ENCODE peak calls at places on chromosomes 12 and 14, in six cellular contexts. U is Panc1, P is NCI-H146, T is T-helper 1 cell, C is AG04450, J is Daoy. R is an unnamed sample.

GRCh38 chr12:52964556-52965336 is 15.8 kb downstream of the KRT18 start:
- DNase-seq in P (no peak), J (no peak), T (no peak), C (no peak), U (no peak), R (peak; percentile 96)

GRCh38 chr12:94753071-94753779 is 102.9 kb upstream of the TMCC3 start:
- DNase-seq in T (no peak), J (peak; percentile 15), U (no peak), P (no peak), C (no peak), R (no peak)

GRCh38 chr14:98704441-98704840 is 567.6 kb downstream of the BCL11B start:
- DNase-seq in C (no peak), J (no peak), P (no peak), T (peak; percentile 70), U (no peak), R (no peak)

GRCh38 chr12:50665170-50665569 is 98.7 kb upstream of the ATF1 start:
- DNase-seq in P (peak; percentile 55), C (no peak), U (no peak), T (no peak), J (no peak), R (no peak)

GRCh38 chr12:66594688-66595087 is 84.2 kb downstream of the GRIP1 start:
- DNase-seq in T (no peak), C (no peak), P (no peak), J (no peak), U (no peak), R (no peak)

GRCh38 chr14:100620437-100621100 is 33.4 kb upstream of the BEGAIN start:
- DNase-seq in C (no peak), T (no peak), J (no peak), P (peak; percentile 27), U (no peak), R (no peak)

GRCh38 chr14:102848830-102849521 is 71.7 kb downstream of the TRAF3 start:
- DNase-seq in J (no peak), P (peak; percentile 66), C (no peak), U (no peak), T (no peak), R (no peak)

GRCh38 chr12:2049604-2050540 is 2.9 kb upstream of the CACNA1C start:
- DNase-seq in U (no peak), C (no peak), T (no peak), J (peak; percentile 19), P (no peak), R (no peak)

GRCh38 chr14:77036484-77037337 is 8.2 kb upstream of the IRF2BPL start:
- DNase-seq in C (no peak), U (no peak), J (no peak), T (no peak), P (no peak), R (no peak)

GRCh38 chr14:59013672-59014298 is 174.7 kb upstream of the DAAM1 start:
- DNase-seq in U (no peak), C (no peak), P (no peak), T (no peak), J (peak; percentile 64), R (peak; percentile 54)

GRCh38 chr12:23949212-23950010 is at the start of gene SOX5:
- DNase-seq in T (no peak), C (peak; percentile 33), J (peak; percentile 57), P (peak; percentile 87), U (no peak), R (peak; percentile 94)

GRCh38 chr14:22539831-22540230 is 49.2 kb downstream of the DAD1 start:
- DNase-seq in C (no peak), T (peak; percentile 65), U (no peak), P (no peak), J (no peak), R (no peak)

GRCh38 chr14:45807187-45807586 is 554.2 kb upstream of the MIS18BP1 start:
- DNase-seq in T (no peak), U (no peak), C (no peak), J (no peak), P (no peak), R (no peak)

GRCh38 chr12:54439521-54440255 is 20.6 kb upstream of the ITGA5 start:
- DNase-seq in P (peak; percentile 50), C (peak; percentile 60), U (no peak), J (peak; percentile 59), T (peak; percentile 42), R (no peak)

GRCh38 chr14:53929871-53930685 is 26.5 kb downstream of the BMP4 start:
- DNase-seq in C (no peak), T (peak; percentile 3), P (peak; percentile 18), J (no peak), U (peak; percentile 4), R (peak; percentile 67)

GRCh38 chr12:24499151-24500146 is 449.5 kb downstream of the BCAT1 start:
- DNase-seq in U (no peak), T (no peak), P (no peak), C (no peak), J (peak; percentile 35), R (no peak)

GRCh38 chr12:75099215-75099614 is 110.4 kb downstream of the KCNC2 start:
- DNase-seq in T (no peak), C (no peak), J (no peak), P (no peak), U (no peak), R (no peak)

GRCh38 chr12:101698782-101699347 is 1.4 kb downstream of the CHPT1 start:
- DNase-seq in P (no peak), T (no peak), U (no peak), C (no peak), J (no peak), R (no peak)

GRCh38 chr12:2628401-2628800 is 166.4 kb upstream of the FKBP4 start:
- DNase-seq in T (no peak), C (no peak), J (no peak), P (no peak), U (no peak), R (no peak)

R was measured in islet precursor cell.